ENCODE peak calls at places on chromosomes 6 and 20, in eight cellular contexts. One of them, this sample, is unnamed.

GRCh38 chr20:15113374-15113773 is 776.0 kb upstream of the FLRT3 start:
- DNase-seq in fibroblast of lung: no peak
- DNase-seq in epithelial cell of esophagus: no peak
- DNase-seq in astrocyte of the spinal cord: no peak
- DNase-seq in IMR-90: no peak
- DNase-seq in astrocyte: no peak
- DNase-seq in tibial nerve: no peak
- DNase-seq in BJ: no peak
- DNase-seq in this sample: no peak

GRCh38 chr20:14498809-14499208 is 161.4 kb upstream of the FLRT3 start:
- DNase-seq in fibroblast of lung: peak; percentile 23
- DNase-seq in epithelial cell of esophagus: no peak
- DNase-seq in astrocyte of the spinal cord: no peak
- DNase-seq in IMR-90: no peak
- DNase-seq in astrocyte: no peak
- DNase-seq in tibial nerve: no peak
- DNase-seq in BJ: no peak
- DNase-seq in this sample: no peak

GRCh38 chr6:14269434-14269833 is 151.9 kb downstream of the CD83 start:
- DNase-seq in fibroblast of lung: no peak
- DNase-seq in epithelial cell of esophagus: no peak
- DNase-seq in astrocyte of the spinal cord: no peak
- DNase-seq in IMR-90: no peak
- DNase-seq in astrocyte: no peak
- DNase-seq in tibial nerve: no peak
- DNase-seq in BJ: no peak
- DNase-seq in this sample: no peak

GRCh38 chr6:31663087-31663960 is 1.5 kb downstream of the GPANK1 start:
- DNase-seq in fibroblast of lung: peak; percentile 34
- DNase-seq in epithelial cell of esophagus: peak; percentile 67
- DNase-seq in astrocyte of the spinal cord: no peak
- DNase-seq in IMR-90: peak; percentile 70
- DNase-seq in astrocyte: no peak
- DNase-seq in tibial nerve: no peak
- DNase-seq in BJ: no peak
- DNase-seq in this sample: no peak

GRCh38 chr20:36791862-36792261 is 18.3 kb upstream of the DSN1 start:
- DNase-seq in fibroblast of lung: no peak
- DNase-seq in epithelial cell of esophagus: no peak
- DNase-seq in astrocyte of the spinal cord: no peak
- DNase-seq in IMR-90: no peak
- DNase-seq in astrocyte: no peak
- DNase-seq in tibial nerve: no peak
- DNase-seq in BJ: no peak
- DNase-seq in this sample: no peak

GRCh38 chr6:72748759-72749158 is 126.9 kb downstream of the KCNQ5 start:
- DNase-seq in fibroblast of lung: peak; percentile 77
- DNase-seq in epithelial cell of esophagus: peak; percentile 87
- DNase-seq in astrocyte of the spinal cord: peak; percentile 94
- DNase-seq in IMR-90: peak; percentile 84
- DNase-seq in astrocyte: peak; percentile 92
- DNase-seq in tibial nerve: no peak
- DNase-seq in BJ: peak; percentile 60
- DNase-seq in this sample: peak; percentile 81

GRCh38 chr6:158939255-158940170 is 60.5 kb downstream of the RSPH3 start:
- DNase-seq in fibroblast of lung: no peak
- DNase-seq in epithelial cell of esophagus: no peak
- DNase-seq in astrocyte of the spinal cord: no peak
- DNase-seq in IMR-90: no peak
- DNase-seq in astrocyte: no peak
- DNase-seq in tibial nerve: no peak
- DNase-seq in BJ: no peak
- DNase-seq in this sample: no peak

GRCh38 chr6:121592261-121592935 is 157.0 kb downstream of the GJA1 start:
- DNase-seq in fibroblast of lung: no peak
- DNase-seq in epithelial cell of esophagus: peak; percentile 57
- DNase-seq in astrocyte of the spinal cord: no peak
- DNase-seq in IMR-90: no peak
- DNase-seq in astrocyte: no peak
- DNase-seq in tibial nerve: no peak
- DNase-seq in BJ: no peak
- DNase-seq in this sample: no peak

GRCh38 chr6:108561742-108562502 is 1.2 kb downstream of the FOXO3 start:
- DNase-seq in fibroblast of lung: no peak
- DNase-seq in epithelial cell of esophagus: peak; percentile 37
- DNase-seq in astrocyte of the spinal cord: peak; percentile 32
- DNase-seq in IMR-90: peak; percentile 31
- DNase-seq in astrocyte: no peak
- DNase-seq in tibial nerve: no peak
- DNase-seq in BJ: no peak
- DNase-seq in this sample: no peak

GRCh38 chr6:167153523-167153959 is 4.2 kb downstream of the GPR31 start:
- DNase-seq in fibroblast of lung: no peak
- DNase-seq in epithelial cell of esophagus: no peak
- DNase-seq in astrocyte of the spinal cord: peak; percentile 54
- DNase-seq in IMR-90: peak; percentile 5
- DNase-seq in astrocyte: peak; percentile 67
- DNase-seq in tibial nerve: peak; percentile 13
- DNase-seq in BJ: no peak
- DNase-seq in this sample: no peak

GRCh38 chr6:83859410-83860346 is at the start of gene CYB5R4:
- DNase-seq in fibroblast of lung: peak; percentile 97
- DNase-seq in epithelial cell of esophagus: peak; percentile 96
- DNase-seq in astrocyte of the spinal cord: peak; percentile 95
- DNase-seq in IMR-90: peak; percentile 96
- DNase-seq in astrocyte: peak; percentile 90
- DNase-seq in tibial nerve: peak; percentile 89
- DNase-seq in BJ: peak; percentile 67
- DNase-seq in this sample: peak; percentile 93
- TF ChIP-seq CTCF in fibroblast of lung: peak; percentile 56
- TF ChIP-seq CTCF in epithelial cell of esophagus: peak; percentile 50
- TF ChIP-seq CTCF in astrocyte of the spinal cord: peak; percentile 64
- TF ChIP-seq CTCF in IMR-90: peak; percentile 43
- TF ChIP-seq CTCF in astrocyte: peak; percentile 36
- TF ChIP-seq CTCF in tibial nerve: peak; percentile 16
- TF ChIP-seq CTCF in BJ: peak; percentile 65
- TF ChIP-seq CTCF in this sample: peak; percentile 74

GRCh38 chr6:78436335-78436734 is 431.0 kb upstream of the IRAK1BP1 start:
- DNase-seq in fibroblast of lung: peak; percentile 34
- DNase-seq in epithelial cell of esophagus: peak; percentile 64
- DNase-seq in astrocyte of the spinal cord: peak; percentile 35
- DNase-seq in IMR-90: peak; percentile 33
- DNase-seq in astrocyte: peak; percentile 8
- DNase-seq in tibial nerve: no peak
- DNase-seq in BJ: no peak
- DNase-seq in this sample: peak; percentile 45
- TF ChIP-seq CTCF in fibroblast of lung: peak; percentile 30
- TF ChIP-seq CTCF in epithelial cell of esophagus: peak; percentile 59
- TF ChIP-seq CTCF in astrocyte of the spinal cord: peak; percentile 36
- TF ChIP-seq CTCF in IMR-90: peak; percentile 48
- TF ChIP-seq CTCF in astrocyte: peak; percentile 28
- TF ChIP-seq CTCF in tibial nerve: no peak
- TF ChIP-seq CTCF in BJ: peak; percentile 52
- TF ChIP-seq CTCF in this sample: peak; percentile 79

GRCh38 chr6:5958948-5959347 is 47.8 kb downstream of the NRN1 start:
- DNase-seq in fibroblast of lung: no peak
- DNase-seq in epithelial cell of esophagus: no peak
- DNase-seq in astrocyte of the spinal cord: no peak
- DNase-seq in IMR-90: no peak
- DNase-seq in astrocyte: no peak
- DNase-seq in tibial nerve: no peak
- DNase-seq in BJ: no peak
- DNase-seq in this sample: no peak

GRCh38 chr6:5961836-5962235 is 44.9 kb downstream of the NRN1 start:
- DNase-seq in fibroblast of lung: no peak
- DNase-seq in epithelial cell of esophagus: no peak
- DNase-seq in astrocyte of the spinal cord: no peak
- DNase-seq in IMR-90: no peak
- DNase-seq in astrocyte: no peak
- DNase-seq in tibial nerve: no peak
- DNase-seq in BJ: no peak
- DNase-seq in this sample: no peak

GRCh38 chr6:5962794-5963193 is 43.9 kb downstream of the NRN1 start:
- DNase-seq in fibroblast of lung: no peak
- DNase-seq in epithelial cell of esophagus: no peak
- DNase-seq in astrocyte of the spinal cord: no peak
- DNase-seq in IMR-90: no peak
- DNase-seq in astrocyte: no peak
- DNase-seq in tibial nerve: no peak
- DNase-seq in BJ: no peak
- DNase-seq in this sample: no peak

GRCh38 chr6:5960456-5960855 is 46.3 kb downstream of the NRN1 start:
- DNase-seq in fibroblast of lung: no peak
- DNase-seq in epithelial cell of esophagus: no peak
- DNase-seq in astrocyte of the spinal cord: no peak
- DNase-seq in IMR-90: no peak
- DNase-seq in astrocyte: no peak
- DNase-seq in tibial nerve: no peak
- DNase-seq in BJ: no peak
- DNase-seq in this sample: no peak

GRCh38 chr6:5956939-5957338 is 49.8 kb downstream of the NRN1 start:
- DNase-seq in fibroblast of lung: no peak
- DNase-seq in epithelial cell of esophagus: no peak
- DNase-seq in astrocyte of the spinal cord: no peak
- DNase-seq in IMR-90: no peak
- DNase-seq in astrocyte: no peak
- DNase-seq in tibial nerve: no peak
- DNase-seq in BJ: no peak
- DNase-seq in this sample: no peak
- TF ChIP-seq CTCF in fibroblast of lung: no peak
- TF ChIP-seq CTCF in epithelial cell of esophagus: no peak
- TF ChIP-seq CTCF in astrocyte of the spinal cord: no peak
- TF ChIP-seq CTCF in IMR-90: no peak
- TF ChIP-seq CTCF in astrocyte: no peak
- TF ChIP-seq CTCF in tibial nerve: no peak
- TF ChIP-seq CTCF in BJ: no peak
- TF ChIP-seq CTCF in this sample: no peak

DNA sequence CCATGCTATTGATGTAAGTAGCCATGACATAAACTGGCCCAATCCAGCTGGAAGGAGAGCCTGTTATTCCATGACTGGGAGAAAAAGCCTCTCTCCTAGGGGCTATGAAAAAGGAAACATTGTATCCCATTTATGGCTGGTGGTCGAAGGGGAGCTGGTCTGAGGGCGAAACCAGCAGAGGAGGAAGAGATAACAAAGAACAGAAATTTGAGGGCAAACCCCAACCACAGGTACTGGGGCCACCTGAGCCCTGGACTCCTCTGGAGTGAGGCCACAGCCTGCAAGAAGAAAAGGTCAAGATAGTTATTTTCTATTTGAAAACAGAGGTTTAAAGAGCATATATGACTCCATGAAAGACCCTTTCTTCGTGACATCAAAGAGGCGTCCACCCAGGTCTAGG is 129.5 kb upstream of the CD93 start:
- DNase-seq in fibroblast of lung: no peak
- DNase-seq in epithelial cell of esophagus: no peak
- DNase-seq in astrocyte of the spinal cord: no peak
- DNase-seq in IMR-90: no peak
- DNase-seq in astrocyte: no peak
- DNase-seq in tibial nerve: no peak
- DNase-seq in BJ: no peak
- DNase-seq in this sample: no peak
- TF ChIP-seq CTCF in fibroblast of lung: no peak
- TF ChIP-seq CTCF in epithelial cell of esophagus: no peak
- TF ChIP-seq CTCF in astrocyte of the spinal cord: no peak
- TF ChIP-seq CTCF in IMR-90: no peak
- TF ChIP-seq CTCF in astrocyte: no peak
- TF ChIP-seq CTCF in tibial nerve: no peak
- TF ChIP-seq CTCF in BJ: no peak
- TF ChIP-seq CTCF in this sample: no peak

GRCh38 chr6:147749331-147749730 is 240.8 kb downstream of the SAMD5 start:
- DNase-seq in fibroblast of lung: no peak
- DNase-seq in epithelial cell of esophagus: no peak
- DNase-seq in astrocyte of the spinal cord: no peak
- DNase-seq in IMR-90: no peak
- DNase-seq in astrocyte: no peak
- DNase-seq in tibial nerve: no peak
- DNase-seq in BJ: no peak
- DNase-seq in this sample: no peak

GRCh38 chr6:147756000-147756399 is 247.5 kb downstream of the SAMD5 start:
- DNase-seq in fibroblast of lung: no peak
- DNase-seq in epithelial cell of esophagus: no peak
- DNase-seq in astrocyte of the spinal cord: no peak
- DNase-seq in IMR-90: no peak
- DNase-seq in astrocyte: no peak
- DNase-seq in tibial nerve: no peak
- DNase-seq in BJ: no peak
- DNase-seq in this sample: no peak

GRCh38 chr6:147750420-147750819 is 241.9 kb downstream of the SAMD5 start:
- DNase-seq in fibroblast of lung: no peak
- DNase-seq in epithelial cell of esophagus: no peak
- DNase-seq in astrocyte of the spinal cord: no peak
- DNase-seq in IMR-90: no peak
- DNase-seq in astrocyte: no peak
- DNase-seq in tibial nerve: no peak
- DNase-seq in BJ: no peak
- DNase-seq in this sample: no peak

GRCh38 chr6:147751232-147751631 is 242.7 kb downstream of the SAMD5 start:
- DNase-seq in fibroblast of lung: no peak
- DNase-seq in epithelial cell of esophagus: no peak
- DNase-seq in astrocyte of the spinal cord: no peak
- DNase-seq in IMR-90: no peak
- DNase-seq in astrocyte: no peak
- DNase-seq in tibial nerve: no peak
- DNase-seq in BJ: no peak
- DNase-seq in this sample: no peak

DNA sequence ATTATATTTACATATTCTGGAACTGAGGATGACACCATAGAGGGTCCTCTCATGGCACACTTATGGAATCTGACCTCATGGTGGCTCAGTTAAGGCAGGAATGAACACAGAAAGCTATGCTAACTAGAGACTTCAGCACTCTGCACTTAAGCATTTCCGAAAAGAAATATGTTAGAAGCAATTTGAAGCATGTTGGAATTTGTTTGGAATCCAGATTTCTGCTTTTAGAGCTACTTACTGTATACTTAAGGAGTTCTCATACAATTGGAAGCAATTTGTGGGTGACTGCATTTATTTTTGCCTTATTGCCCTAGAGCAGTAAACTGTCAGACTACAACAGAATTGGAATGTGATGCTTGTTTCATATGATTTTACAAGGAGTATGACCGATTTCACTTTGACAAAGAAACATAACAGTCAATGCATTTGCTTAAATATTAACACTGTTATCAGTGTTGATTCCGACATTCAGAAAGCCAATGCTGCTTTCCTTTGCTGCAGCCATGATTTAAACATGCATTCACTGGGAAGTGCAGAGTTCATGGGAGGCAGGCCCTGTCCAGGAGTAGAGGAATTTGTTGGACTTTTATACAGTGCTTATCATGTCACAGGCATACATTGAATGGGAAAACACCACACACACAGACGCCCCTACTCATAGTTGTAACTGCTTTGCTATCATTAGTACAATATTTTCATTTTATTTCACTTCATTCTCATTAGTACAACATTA is 244.4 kb downstream of the SAMD5 start:
- DNase-seq in fibroblast of lung: no peak
- DNase-seq in epithelial cell of esophagus: no peak
- DNase-seq in astrocyte of the spinal cord: no peak
- DNase-seq in IMR-90: peak; percentile 9
- DNase-seq in astrocyte: no peak
- DNase-seq in tibial nerve: no peak
- DNase-seq in BJ: peak; percentile 65
- DNase-seq in this sample: no peak
- TF ChIP-seq CTCF in fibroblast of lung: no peak
- TF ChIP-seq CTCF in epithelial cell of esophagus: no peak
- TF ChIP-seq CTCF in astrocyte of the spinal cord: no peak
- TF ChIP-seq CTCF in IMR-90: no peak
- TF ChIP-seq CTCF in astrocyte: no peak
- TF ChIP-seq CTCF in tibial nerve: no peak
- TF ChIP-seq CTCF in BJ: no peak
- TF ChIP-seq CTCF in this sample: no peak